ENCODE peak calls at places on chromosomes 6 and 20, in five cellular contexts. One of them, this sample, is unnamed.

GRCh38 chr6:37354526-37355384 is 972 bp downstream of the RNF8 start:
- DNase-seq in GM12878: no peak
- DNase-seq in endothelial cell of umbilical vein: no peak
- DNase-seq in A549: no peak
- DNase-seq in HCT116: no peak
- DNase-seq in this sample: peak

GRCh38 chr6:75296811-75297779 is 12.5 kb upstream of the TMEM30A start:
- DNase-seq in A549: peak
- DNase-seq in HCT116: peak
- DNase-seq in GM12878: no peak
- DNase-seq in endothelial cell of umbilical vein: peak
- DNase-seq in this sample: no peak

GRCh38 chr6:125549202-125549884 is 200.1 kb upstream of the HEY2 start:
- DNase-seq in HCT116: no peak
- DNase-seq in GM12878: no peak
- DNase-seq in endothelial cell of umbilical vein: peak
- DNase-seq in A549: no peak
- DNase-seq in this sample: no peak

GRCh38 chr6:35624341-35625070 is 64.2 kb downstream of the FKBP5 start:
- DNase-seq in GM12878: no peak
- DNase-seq in endothelial cell of umbilical vein: peak
- DNase-seq in A549: peak
- DNase-seq in HCT116: no peak
- DNase-seq in this sample: no peak

GRCh38 chr20:10263385-10264165 is 44.9 kb downstream of the SNAP25 start:
- DNase-seq in endothelial cell of umbilical vein: no peak
- DNase-seq in GM12878: no peak
- DNase-seq in A549: peak
- DNase-seq in HCT116: no peak
- DNase-seq in this sample: no peak

GRCh38 chr6:139135578-139136545 is 982 bp downstream of the HECA start:
- DNase-seq in A549: no peak
- DNase-seq in endothelial cell of umbilical vein: peak
- DNase-seq in HCT116: no peak
- DNase-seq in GM12878: no peak
- DNase-seq in this sample: peak

GRCh38 chr20:49785149-49785850 is 27.3 kb upstream of the SLC9A8 start:
- DNase-seq in HCT116: no peak
- DNase-seq in GM12878: no peak
- DNase-seq in endothelial cell of umbilical vein: no peak
- DNase-seq in A549: no peak
- DNase-seq in this sample: no peak

GRCh38 chr6:118815495-118815894 is 78.5 kb upstream of the ASF1A start:
- DNase-seq in GM12878: no peak
- DNase-seq in A549: no peak
- DNase-seq in HCT116: no peak
- DNase-seq in endothelial cell of umbilical vein: no peak
- DNase-seq in this sample: no peak

GRCh38 chr6:138410048-138410735 is 6.2 kb downstream of the HEBP2 start:
- DNase-seq in endothelial cell of umbilical vein: no peak
- DNase-seq in GM12878: no peak
- DNase-seq in A549: no peak
- DNase-seq in HCT116: no peak
- DNase-seq in this sample: no peak

GRCh38 chr20:8720089-8720488 is 348.8 kb upstream of the PLCB4 start:
- DNase-seq in HCT116: no peak
- DNase-seq in endothelial cell of umbilical vein: no peak
- DNase-seq in A549: no peak
- DNase-seq in GM12878: no peak
- DNase-seq in this sample: no peak

GRCh38 chr6:35972471-35972985 is 51.6 kb upstream of the SRPK1 start:
- DNase-seq in GM12878: no peak
- DNase-seq in endothelial cell of umbilical vein: no peak
- DNase-seq in HCT116: no peak
- DNase-seq in A549: peak
- DNase-seq in this sample: peak

GRCh38 chr20:33318096-33318429 is 35.0 kb downstream of the BPIFB1 start:
- DNase-seq in A549: no peak
- DNase-seq in endothelial cell of umbilical vein: no peak
- DNase-seq in HCT116: no peak
- DNase-seq in GM12878: no peak
- DNase-seq in this sample: peak

GRCh38 chr20:19026121-19026878 is 186.1 kb upstream of the SLC24A3 start:
- DNase-seq in A549: no peak
- DNase-seq in GM12878: peak
- DNase-seq in endothelial cell of umbilical vein: no peak
- DNase-seq in HCT116: no peak
- DNase-seq in this sample: no peak

GRCh38 chr6:14799928-14800327 is 445.9 kb upstream of the JARID2 start:
- DNase-seq in GM12878: peak
- DNase-seq in HCT116: peak
- DNase-seq in A549: peak
- DNase-seq in endothelial cell of umbilical vein: peak
- DNase-seq in this sample: peak

GRCh38 chr6:35392111-35392702 is 49.8 kb downstream of the PPARD start:
- DNase-seq in HCT116: no peak
- DNase-seq in GM12878: no peak
- DNase-seq in A549: no peak
- DNase-seq in endothelial cell of umbilical vein: no peak
- DNase-seq in this sample: no peak

GRCh38 chr6:106540907-106541306 is 88.4 kb downstream of the RTN4IP1 start:
- DNase-seq in A549: no peak
- DNase-seq in GM12878: no peak
- DNase-seq in endothelial cell of umbilical vein: no peak
- DNase-seq in HCT116: no peak
- DNase-seq in this sample: no peak

GRCh38 chr6:77105091-77105490 is 358.2 kb downstream of the HTR1B start:
- DNase-seq in endothelial cell of umbilical vein: no peak
- DNase-seq in A549: no peak
- DNase-seq in GM12878: no peak
- DNase-seq in HCT116: no peak
- DNase-seq in this sample: no peak

GRCh38 chr6:7975764-7976146 is 65.2 kb upstream of the TXNDC5 start:
- DNase-seq in HCT116: no peak
- DNase-seq in A549: peak
- DNase-seq in GM12878: no peak
- DNase-seq in endothelial cell of umbilical vein: no peak
- DNase-seq in this sample: no peak

GRCh38 chr20:45254867-45255266 is 503 bp upstream of the SLPI start:
- DNase-seq in HCT116: no peak
- DNase-seq in GM12878: no peak
- DNase-seq in A549: peak
- DNase-seq in endothelial cell of umbilical vein: no peak
- DNase-seq in this sample: no peak

GRCh38 chr20:50138479-50139393 is 14.8 kb downstream of the PEDS1 start:
- DNase-seq in endothelial cell of umbilical vein: no peak
- DNase-seq in A549: no peak
- DNase-seq in GM12878: no peak
- DNase-seq in HCT116: no peak
- DNase-seq in this sample: peak

GRCh38 chr6:55632953-55633352 is 54.0 kb upstream of the HMGCLL1 start:
- DNase-seq in HCT116: no peak
- DNase-seq in GM12878: no peak
- DNase-seq in A549: no peak
- DNase-seq in endothelial cell of umbilical vein: no peak
- DNase-seq in this sample: no peak

GRCh38 chr6:161135695-161136591 is 137.9 kb downstream of the AGPAT4 start:
- DNase-seq in HCT116: no peak
- DNase-seq in GM12878: peak
- DNase-seq in endothelial cell of umbilical vein: no peak
- DNase-seq in A549: no peak
- DNase-seq in this sample: no peak

DNA sequence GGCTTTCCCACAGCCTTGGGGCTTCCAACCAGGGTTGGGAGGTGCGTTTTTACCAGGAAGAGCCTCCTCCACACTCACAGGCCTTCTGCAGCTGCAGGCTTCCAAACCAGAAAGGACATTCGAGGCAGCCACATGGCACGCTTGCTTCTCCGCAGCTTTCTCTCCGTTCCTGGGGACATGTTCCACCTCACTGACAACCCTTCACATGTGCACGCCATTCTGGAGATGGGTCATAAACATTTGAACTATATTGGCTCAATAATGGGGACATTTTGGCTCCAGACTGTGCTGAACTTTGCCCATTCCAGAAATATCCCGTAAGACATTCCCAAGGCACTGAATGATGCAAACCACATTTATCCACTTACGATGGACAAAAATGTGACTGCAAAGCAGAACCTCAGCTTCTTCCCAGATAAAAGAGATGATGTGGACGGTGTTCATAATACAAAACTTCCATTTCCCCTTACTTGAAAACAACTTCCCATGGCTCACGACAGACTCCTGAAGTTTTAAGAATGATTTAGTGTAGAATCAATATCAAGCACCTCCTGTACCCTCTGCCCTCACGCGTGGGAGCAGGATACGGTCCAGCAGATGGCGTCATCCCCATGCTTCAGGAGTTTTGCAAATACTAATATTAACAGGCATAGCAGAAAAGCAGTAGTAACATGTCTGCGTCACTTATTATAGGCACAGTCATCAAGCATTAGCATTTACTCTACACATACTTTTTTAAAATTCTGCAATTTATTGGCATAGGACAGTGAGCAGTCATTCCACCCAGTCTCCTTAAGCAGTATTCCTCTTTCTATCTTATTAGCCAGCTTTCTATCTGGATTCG is 25.4 kb upstream of the FOXF2 start:
- DNase-seq in A549: peak
- DNase-seq in endothelial cell of umbilical vein: no peak
- DNase-seq in HCT116: peak
- DNase-seq in GM12878: no peak
- DNase-seq in this sample: peak
- TF ChIP-seq MAX in A549: no peak
- TF ChIP-seq MAX in endothelial cell of umbilical vein: no peak
- TF ChIP-seq MAX in HCT116: no peak
- TF ChIP-seq MAX in GM12878: no peak
- TF ChIP-seq MAX in this sample: no peak

GRCh38 chr6:108531332-108531731 is 29.4 kb upstream of the FOXO3 start:
- DNase-seq in HCT116: no peak
- DNase-seq in A549: no peak
- DNase-seq in GM12878: no peak
- DNase-seq in endothelial cell of umbilical vein: no peak
- DNase-seq in this sample: no peak

GRCh38 chr6:108535079-108535742 is 25.5 kb upstream of the FOXO3 start:
- DNase-seq in A549: no peak
- DNase-seq in HCT116: no peak
- DNase-seq in GM12878: no peak
- DNase-seq in endothelial cell of umbilical vein: no peak
- DNase-seq in this sample: no peak
- TF ChIP-seq MAX in A549: no peak
- TF ChIP-seq MAX in HCT116: no peak
- TF ChIP-seq MAX in GM12878: no peak
- TF ChIP-seq MAX in endothelial cell of umbilical vein: no peak
- TF ChIP-seq MAX in this sample: no peak

GRCh38 chr20:34582221-34582620 is 23.7 kb downstream of the MAP1LC3A start:
- DNase-seq in HCT116: no peak
- DNase-seq in endothelial cell of umbilical vein: no peak
- DNase-seq in A549: no peak
- DNase-seq in GM12878: no peak
- DNase-seq in this sample: no peak

GRCh38 chr20:34583524-34583923 is 25.0 kb downstream of the MAP1LC3A start:
- DNase-seq in GM12878: no peak
- DNase-seq in HCT116: no peak
- DNase-seq in A549: no peak
- DNase-seq in endothelial cell of umbilical vein: no peak
- DNase-seq in this sample: no peak

GRCh38 chr20:34585019-34585418 is 26.5 kb downstream of the MAP1LC3A start:
- DNase-seq in GM12878: no peak
- DNase-seq in HCT116: no peak
- DNase-seq in endothelial cell of umbilical vein: no peak
- DNase-seq in A549: no peak
- DNase-seq in this sample: no peak

GRCh38 chr20:34582911-34583310 is 24.4 kb downstream of the MAP1LC3A start:
- DNase-seq in endothelial cell of umbilical vein: no peak
- DNase-seq in HCT116: no peak
- DNase-seq in GM12878: no peak
- DNase-seq in A549: no peak
- DNase-seq in this sample: no peak

GRCh38 chr20:34586488-34587163 is 28.1 kb downstream of the MAP1LC3A start:
- DNase-seq in endothelial cell of umbilical vein: no peak
- DNase-seq in A549: no peak
- DNase-seq in HCT116: no peak
- DNase-seq in GM12878: no peak
- DNase-seq in this sample: no peak
- TF ChIP-seq MAX in endothelial cell of umbilical vein: no peak
- TF ChIP-seq MAX in A549: no peak
- TF ChIP-seq MAX in HCT116: no peak
- TF ChIP-seq MAX in GM12878: no peak
- TF ChIP-seq MAX in this sample: no peak

GRCh38 chr20:46361811-46362210 is 44.6 kb downstream of the ELMO2 start:
- DNase-seq in GM12878: no peak
- DNase-seq in HCT116: no peak
- DNase-seq in endothelial cell of umbilical vein: no peak
- DNase-seq in A549: no peak
- DNase-seq in this sample: no peak

GRCh38 chr20:46365483-46366215 is 40.8 kb downstream of the ELMO2 start:
- DNase-seq in HCT116: no peak
- DNase-seq in GM12878: no peak
- DNase-seq in A549: no peak
- DNase-seq in endothelial cell of umbilical vein: no peak
- DNase-seq in this sample: no peak

GRCh38 chr20:46362931-46363872 is 43.2 kb downstream of the ELMO2 start:
- DNase-seq in A549: no peak
- DNase-seq in GM12878: peak
- DNase-seq in endothelial cell of umbilical vein: no peak
- DNase-seq in HCT116: no peak
- DNase-seq in this sample: no peak

GRCh38 chr20:46364670-46365482 is 41.5 kb downstream of the ELMO2 start:
- DNase-seq in GM12878: no peak
- DNase-seq in HCT116: no peak
- DNase-seq in endothelial cell of umbilical vein: no peak
- DNase-seq in A549: no peak
- DNase-seq in this sample: no peak

GRCh38 chr20:46363874-46364669 is 42.3 kb downstream of the ELMO2 start:
- DNase-seq in A549: peak
- DNase-seq in HCT116: peak
- DNase-seq in endothelial cell of umbilical vein: peak
- DNase-seq in GM12878: peak
- DNase-seq in this sample: peak
- TF ChIP-seq MAX in A549: peak
- TF ChIP-seq MAX in HCT116: peak
- TF ChIP-seq MAX in endothelial cell of umbilical vein: peak
- TF ChIP-seq MAX in GM12878: peak
- TF ChIP-seq MAX in this sample: peak

DNA sequence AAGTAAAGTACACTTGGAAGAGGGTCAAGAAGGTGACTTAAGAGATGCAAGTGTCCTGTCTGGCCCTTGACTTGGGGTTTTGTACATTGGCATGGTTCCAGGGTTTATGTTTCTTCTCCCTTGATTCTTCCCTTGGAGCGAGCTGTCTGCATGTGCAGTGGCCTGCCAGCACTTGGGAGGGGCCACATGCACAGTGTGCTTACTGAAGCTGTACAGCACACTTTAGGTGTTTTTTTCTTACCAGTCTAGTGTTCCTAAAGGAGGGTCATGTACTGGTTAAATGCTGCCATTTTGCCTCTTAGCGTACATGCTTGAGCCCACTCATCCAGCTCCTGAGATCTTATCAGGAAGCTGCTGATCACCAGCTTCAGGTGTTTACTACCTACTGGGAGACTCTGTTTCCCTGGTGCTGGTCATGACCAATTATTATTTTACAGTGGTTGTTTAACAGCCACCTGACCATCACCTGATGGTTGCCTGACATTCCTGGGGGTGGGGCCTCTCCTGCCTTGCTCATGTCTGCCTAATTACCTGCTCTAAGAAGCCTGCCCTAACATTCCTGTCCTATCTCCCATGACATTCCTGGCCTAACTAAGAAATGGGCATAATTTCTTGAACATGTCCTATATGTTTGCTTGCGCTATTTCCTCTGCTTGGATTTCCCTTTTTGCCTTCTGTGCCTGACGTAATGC is 182.9 kb downstream of the MCHR2 start:
- DNase-seq in endothelial cell of umbilical vein: no peak
- DNase-seq in GM12878: no peak
- DNase-seq in HCT116: no peak
- DNase-seq in A549: no peak
- DNase-seq in this sample: peak
- TF ChIP-seq MAX in endothelial cell of umbilical vein: no peak
- TF ChIP-seq MAX in GM12878: no peak
- TF ChIP-seq MAX in HCT116: no peak
- TF ChIP-seq MAX in A549: no peak
- TF ChIP-seq MAX in this sample: no peak

This sample was measured in WTC11.